ENCODE peak calls at places on chromosomes 1 and 21, in seven cellular contexts. F is breast epithelium, O is SK-N-SH, Q is GM12892, L is GM12891, G is stomach, D is SK-N-MC. T is an unnamed sample.

GRCh38 chr1:14571810-14572767 is 26.4 kb upstream of the KAZN start:
- DNase-seq in F (no peak), O (peak), Q (peak), L (no peak), G (no peak), D (no peak), T (no peak)

GRCh38 chr1:109620396-109620817 is 770 bp downstream of the AMPD2 start:
- DNase-seq in F (no peak), O (peak), Q (no peak), L (no peak), G (no peak), D (no peak), T (peak)

GRCh38 chr1:90714521-90714951 is 2.6 kb downstream of the BARHL2 start:
- DNase-seq in F (no peak), O (no peak), Q (no peak), L (no peak), G (no peak), D (no peak), T (no peak)

GRCh38 chr1:156664046-156664948 is 12.9 kb downstream of the NES start:
- DNase-seq in F (no peak), O (no peak), Q (no peak), L (no peak), G (no peak), D (no peak), T (no peak)

GRCh38 chr21:45319461-45320211 is 31.9 kb upstream of the POFUT2 start:
- DNase-seq in F (no peak), O (no peak), Q (no peak), L (no peak), G (no peak), D (no peak), T (peak)

GRCh38 chr1:63155437-63155836 is 166.9 kb upstream of the FOXD3 start:
- DNase-seq in F (no peak), O (no peak), Q (no peak), L (no peak), G (no peak), D (no peak), T (no peak)

GRCh38 chr1:113429461-113430153 is 39.3 kb downstream of the MAGI3 start:
- DNase-seq in F (no peak), O (no peak), Q (no peak), L (no peak), G (peak), D (no peak), T (no peak)

GRCh38 chr1:45685308-45686080 is 839 bp downstream of the GPBP1L1 start:
- DNase-seq in F (peak), O (no peak), Q (no peak), L (peak), G (no peak), D (no peak), T (no peak)

GRCh38 chr1:61284226-61284854 is 202.0 kb downstream of the NFIA start:
- DNase-seq in F (no peak), O (no peak), Q (no peak), L (no peak), G (no peak), D (no peak), T (no peak)

GRCh38 chr1:227958617-227959324 is 11.0 kb upstream of the WNT9A start:
- DNase-seq in F (peak), O (no peak), Q (no peak), L (no peak), G (peak), D (no peak), T (no peak)

GRCh38 chr21:33327326-33327725 is 2.6 kb downstream of the IFNAR1 start:
- DNase-seq in F (no peak), O (no peak), Q (no peak), L (no peak), G (no peak), D (no peak), T (no peak)

DNA sequence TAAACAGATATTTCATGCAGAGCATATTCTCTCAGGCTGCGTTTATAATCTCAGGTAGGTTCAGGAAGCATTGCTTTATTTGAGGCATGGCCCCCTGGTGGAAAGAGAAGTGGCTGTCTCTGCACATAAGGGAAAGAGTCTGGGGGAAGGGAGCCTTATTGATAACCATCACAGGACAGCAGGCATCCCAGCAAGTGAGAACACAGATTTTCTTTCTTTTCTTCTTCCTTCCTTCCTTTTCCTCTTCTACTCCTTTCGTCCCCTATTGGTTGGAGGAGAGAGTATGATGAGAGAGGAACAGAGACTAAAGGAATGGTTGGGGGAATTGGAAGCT is 21.9 kb downstream of the TSNAX start:
- DNase-seq in F (no peak), O (peak), Q (no peak), L (no peak), G (no peak), D (no peak), T (no peak)
- TF ChIP-seq POLR2AphosphoS5 in F (no peak), O (no peak), Q (no peak), L (no peak), G (no peak), D (no peak), T (no peak)

DNA sequence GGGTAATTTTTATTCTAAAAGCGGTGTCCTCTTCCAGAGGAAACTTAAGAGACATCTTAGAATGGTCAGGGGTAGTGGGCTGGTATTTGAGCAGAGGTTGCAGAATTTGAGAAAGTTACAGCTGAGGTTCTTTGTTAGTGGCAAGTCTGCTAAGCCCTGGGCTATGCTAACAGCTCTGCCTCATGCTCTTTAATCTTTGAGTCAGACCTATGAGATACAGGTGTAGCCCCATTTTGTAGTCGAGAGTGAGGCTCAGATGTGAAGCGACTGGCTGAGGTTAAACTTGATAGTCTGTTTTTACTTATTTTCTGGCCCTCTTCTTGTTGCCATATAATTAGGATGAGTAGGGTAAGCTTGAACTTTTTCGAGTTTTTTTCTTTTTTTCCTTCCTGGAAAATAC is 4.7 kb downstream of the HMGN2 start:
- DNase-seq in F (no peak), O (no peak), Q (no peak), L (no peak), G (no peak), D (no peak), T (peak)
- TF ChIP-seq POLR2AphosphoS5 in F (no peak), O (no peak), Q (peak), L (no peak), G (no peak), D (no peak), T (no peak)

GRCh38 chr1:183234660-183235476 is 48.8 kb downstream of the LAMC2 start:
- DNase-seq in F (no peak), O (peak), Q (no peak), L (no peak), G (peak), D (peak), T (peak)
- TF ChIP-seq POLR2AphosphoS5 in F (no peak), O (peak), Q (no peak), L (no peak), G (peak), D (no peak), T (peak)

DNA sequence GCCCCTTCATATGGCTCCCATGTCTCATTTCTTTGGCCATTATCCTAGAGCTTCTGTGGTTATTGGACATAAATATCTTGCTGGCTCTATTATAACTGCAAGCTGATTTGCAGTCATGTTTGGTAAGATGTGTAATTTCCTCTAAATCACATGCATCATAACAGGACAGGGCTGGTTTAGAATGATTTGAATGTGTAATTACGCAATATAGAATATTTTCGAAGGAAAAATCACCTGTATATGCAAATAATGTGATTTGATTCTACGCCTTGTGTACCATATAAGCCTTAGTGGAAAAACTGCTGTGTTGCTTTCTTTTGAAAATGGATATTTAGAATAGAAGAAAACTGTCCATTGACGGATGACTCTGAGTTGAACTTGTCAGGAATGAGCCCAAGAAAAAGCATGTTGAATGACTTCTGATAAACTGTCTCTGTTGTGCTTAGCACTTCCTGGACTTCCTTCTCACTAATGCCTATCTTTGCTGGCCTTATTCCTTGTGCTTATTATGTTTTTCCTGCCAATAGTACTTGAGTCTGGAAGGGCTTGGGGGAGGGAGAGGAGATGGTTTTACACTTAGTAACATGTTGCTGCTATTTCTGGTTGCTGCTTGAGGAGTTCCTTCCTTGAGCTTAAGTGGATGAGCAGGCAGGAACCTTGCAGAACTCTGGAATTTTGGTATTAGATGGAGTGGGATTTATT is 6.5 kb downstream of the CACHD1 start:
- DNase-seq in F (no peak), O (no peak), Q (no peak), L (no peak), G (no peak), D (no peak), T (no peak)
- TF ChIP-seq POLR2AphosphoS5 in F (no peak), O (no peak), Q (no peak), L (no peak), G (no peak), D (no peak), T (no peak)

DNA sequence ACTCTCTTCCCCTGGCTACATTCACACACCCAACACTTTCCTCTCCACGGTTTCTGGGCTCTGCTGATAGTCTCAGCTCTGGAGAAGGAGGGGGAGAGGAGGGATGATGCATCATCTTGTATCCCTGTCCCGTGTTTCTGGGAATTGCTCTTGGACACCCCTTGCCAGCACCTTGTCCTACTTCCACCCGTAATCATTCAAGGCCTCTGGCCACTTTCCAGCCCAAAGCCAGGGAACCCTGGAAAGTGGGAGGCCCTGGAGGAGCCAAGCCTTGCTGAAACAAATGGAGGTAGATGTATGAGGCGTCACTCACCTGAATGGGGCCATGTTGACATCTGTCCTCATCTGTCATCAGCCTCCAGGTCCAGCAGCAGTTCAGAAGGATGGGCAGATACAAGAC is 4.4 kb downstream of the PLEKHO1 start:
- DNase-seq in F (no peak), O (no peak), Q (no peak), L (no peak), G (no peak), D (no peak), T (no peak)
- TF ChIP-seq POLR2AphosphoS5 in F (no peak), O (no peak), Q (peak), L (no peak), G (no peak), D (no peak), T (no peak)

GRCh38 chr1:165644064-165644735 is 13.2 kb downstream of the MGST3 start:
- DNase-seq in F (no peak), O (no peak), Q (no peak), L (no peak), G (no peak), D (no peak), T (no peak)
- TF ChIP-seq POLR2AphosphoS5 in F (no peak), O (no peak), Q (no peak), L (no peak), G (no peak), D (no peak), T (no peak)

GRCh38 chr1:16217061-16217785 is 4.8 kb upstream of the ARHGEF19 start:
- DNase-seq in F (peak), O (peak), Q (peak), L (peak), G (peak), D (peak), T (peak)
- TF ChIP-seq POLR2AphosphoS5 in F (no peak), O (no peak), Q (no peak), L (no peak), G (no peak), D (no peak), T (peak)

GRCh38 chr1:118927421-118927820 is 60.7 kb downstream of the TBX15 start:
- DNase-seq in F (no peak), O (no peak), Q (no peak), L (no peak), G (no peak), D (no peak), T (no peak)

GRCh38 chr1:118928739-118929554 is 59.2 kb downstream of the TBX15 start:
- DNase-seq in F (no peak), O (no peak), Q (no peak), L (no peak), G (no peak), D (peak), T (no peak)

GRCh38 chr1:118923319-118923718 is 64.8 kb downstream of the TBX15 start:
- DNase-seq in F (no peak), O (no peak), Q (no peak), L (no peak), G (no peak), D (no peak), T (no peak)

GRCh38 chr1:118927826-118928225 is 60.3 kb downstream of the TBX15 start:
- DNase-seq in F (no peak), O (no peak), Q (no peak), L (no peak), G (no peak), D (no peak), T (no peak)

GRCh38 chr1:118926261-118926660 is 61.9 kb downstream of the TBX15 start:
- DNase-seq in F (no peak), O (no peak), Q (no peak), L (no peak), G (no peak), D (no peak), T (no peak)
- TF ChIP-seq POLR2AphosphoS5 in F (no peak), O (no peak), Q (no peak), L (no peak), G (no peak), D (no peak), T (no peak)

T was measured in suprapubic skin.